ENCODE peak calls at places on chromosomes 1 and 21, in five cellular contexts. One of them, this sample, is unnamed. For H3K27me3, the result is how much of the 10 kb centered on the place peaks cover.

GRCh38 chr1:221392453-221392852 is 349.4 kb downstream of the DUSP10 start:
- DNase-seq in psoas muscle: peak
- DNase-seq in pancreas: no peak
- DNase-seq in breast epithelium: no peak
- DNase-seq in DND-41: no peak
- DNase-seq in this sample: peak

GRCh38 chr21:17414766-17415165 is 98.1 kb upstream of the CXADR start:
- DNase-seq in psoas muscle: no peak
- DNase-seq in pancreas: no peak
- DNase-seq in breast epithelium: no peak
- DNase-seq in DND-41: no peak
- DNase-seq in this sample: no peak

GRCh38 chr1:64393790-64394189 is 76.1 kb upstream of the CACHD1 start:
- DNase-seq in psoas muscle: no peak
- DNase-seq in pancreas: no peak
- DNase-seq in breast epithelium: no peak
- DNase-seq in DND-41: no peak
- DNase-seq in this sample: no peak

GRCh38 chr21:41621523-41621922 is 113.6 kb upstream of the TMPRSS2 start:
- DNase-seq in psoas muscle: peak
- DNase-seq in pancreas: no peak
- DNase-seq in breast epithelium: no peak
- DNase-seq in DND-41: no peak
- DNase-seq in this sample: no peak

GRCh38 chr1:169906938-169907337 is 13.2 kb upstream of the SCYL3 start:
- DNase-seq in psoas muscle: no peak
- DNase-seq in pancreas: no peak
- DNase-seq in breast epithelium: no peak
- DNase-seq in DND-41: no peak
- DNase-seq in this sample: peak

GRCh38 chr21:29571949-29572348 is 273.2 kb downstream of the BACH1 start:
- DNase-seq in psoas muscle: no peak
- DNase-seq in pancreas: no peak
- DNase-seq in breast epithelium: no peak
- DNase-seq in DND-41: no peak
- DNase-seq in this sample: no peak

GRCh38 chr1:157758018-157758417 is 18.9 kb downstream of the FCRL2 start:
- DNase-seq in psoas muscle: no peak
- DNase-seq in pancreas: no peak
- DNase-seq in breast epithelium: no peak
- DNase-seq in DND-41: no peak
- DNase-seq in this sample: no peak

GRCh38 chr1:80594013-80594412 is 1206.7 kb upstream of the ADGRL2 start:
- DNase-seq in psoas muscle: no peak
- DNase-seq in pancreas: no peak
- DNase-seq in breast epithelium: no peak
- DNase-seq in DND-41: no peak
- DNase-seq in this sample: no peak

GRCh38 chr21:29854795-29855194 is 85.0 kb downstream of the GRIK1 start:
- DNase-seq in psoas muscle: no peak
- DNase-seq in pancreas: no peak
- DNase-seq in breast epithelium: no peak
- DNase-seq in DND-41: no peak
- DNase-seq in this sample: no peak

GRCh38 chr1:203649551-203650011 is 22.9 kb downstream of the ATP2B4 start:
- DNase-seq in psoas muscle: no peak
- DNase-seq in pancreas: no peak
- DNase-seq in breast epithelium: no peak
- DNase-seq in DND-41: no peak
- DNase-seq in this sample: no peak

GRCh38 chr1:2200308-2200943 is 5.9 kb upstream of the FAAP20 start:
- DNase-seq in psoas muscle: no peak
- DNase-seq in pancreas: no peak
- DNase-seq in breast epithelium: no peak
- DNase-seq in DND-41: no peak
- DNase-seq in this sample: no peak

GRCh38 chr1:180155202-180155682 is 573 bp downstream of the QSOX1 start:
- DNase-seq in psoas muscle: peak
- DNase-seq in pancreas: peak
- DNase-seq in breast epithelium: no peak
- DNase-seq in DND-41: no peak
- DNase-seq in this sample: peak

GRCh38 chr1:228989176-228989575 is 253.9 kb downstream of the RHOU start:
- DNase-seq in psoas muscle: no peak
- DNase-seq in pancreas: no peak
- DNase-seq in breast epithelium: no peak
- DNase-seq in DND-41: no peak
- DNase-seq in this sample: peak

GRCh38 chr1:193537266-193538003 is 351.0 kb upstream of the B3GALT2 start:
- DNase-seq in psoas muscle: no peak
- DNase-seq in pancreas: no peak
- DNase-seq in breast epithelium: no peak
- DNase-seq in DND-41: no peak
- DNase-seq in this sample: no peak

GRCh38 chr1:214506972-214507431 is 44.4 kb downstream of the PTPN14 start:
- DNase-seq in psoas muscle: no peak
- DNase-seq in pancreas: no peak
- DNase-seq in breast epithelium: no peak
- DNase-seq in DND-41: no peak
- DNase-seq in this sample: no peak

GRCh38 chr1:92442351-92442750 is 44.4 kb downstream of the GFI1 start:
- DNase-seq in psoas muscle: no peak
- DNase-seq in pancreas: no peak
- DNase-seq in breast epithelium: no peak
- DNase-seq in DND-41: no peak
- DNase-seq in this sample: no peak

GRCh38 chr1:160416369-160416768 is 16.0 kb downstream of the VANGL2 start:
- DNase-seq in psoas muscle: no peak
- DNase-seq in pancreas: no peak
- DNase-seq in breast epithelium: no peak
- DNase-seq in DND-41: no peak
- DNase-seq in this sample: peak

DNA sequence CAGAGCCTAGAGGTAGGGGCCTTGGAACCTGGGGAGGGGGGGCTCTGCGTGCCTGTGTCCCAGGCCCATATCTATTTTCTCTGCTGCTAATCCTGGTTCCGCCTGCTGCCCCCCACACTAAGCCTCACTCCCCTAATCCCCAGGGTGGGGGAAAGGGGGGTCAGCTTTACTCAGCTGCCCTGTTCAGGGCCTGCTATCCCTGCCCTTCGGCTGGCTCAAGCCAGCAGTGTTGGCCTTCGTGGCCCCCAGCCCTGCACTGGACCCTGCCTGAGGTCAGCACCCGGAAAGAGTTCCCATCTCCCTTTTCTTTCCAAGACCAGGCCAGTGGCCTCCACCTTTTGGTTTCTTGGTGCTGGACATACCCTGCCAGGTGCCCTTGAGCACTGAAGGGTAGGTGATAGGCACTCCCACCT is 8.4 kb downstream of the ZBTB7B start:
- DNase-seq in psoas muscle: no peak
- DNase-seq in pancreas: no peak
- DNase-seq in breast epithelium: no peak
- DNase-seq in DND-41: no peak
- DNase-seq in this sample: peak
- H3K4me3 ChIP-seq in psoas muscle: no peak
- H3K4me3 ChIP-seq in pancreas: no peak
- H3K4me3 ChIP-seq in breast epithelium: no peak
- H3K4me3 ChIP-seq in DND-41: no peak
- H3K4me3 ChIP-seq in this sample: no peak

GRCh38 chr1:20494609-20495311 is 8.8 kb upstream of the CAMK2N1 start:
- DNase-seq in psoas muscle: no peak
- DNase-seq in pancreas: no peak
- DNase-seq in breast epithelium: no peak
- DNase-seq in DND-41: no peak
- DNase-seq in this sample: peak

GRCh38 chr1:20492751-20493150 is 6.7 kb upstream of the CAMK2N1 start:
- DNase-seq in psoas muscle: no peak
- DNase-seq in pancreas: no peak
- DNase-seq in breast epithelium: no peak
- DNase-seq in DND-41: no peak
- DNase-seq in this sample: no peak

GRCh38 chr1:20493839-20494608 is 8.0 kb upstream of the CAMK2N1 start:
- DNase-seq in psoas muscle: peak
- DNase-seq in pancreas: peak
- DNase-seq in breast epithelium: peak
- DNase-seq in DND-41: peak
- DNase-seq in this sample: peak

GRCh38 chr1:20491866-20492265 is 5.9 kb upstream of the CAMK2N1 start:
- DNase-seq in psoas muscle: no peak
- DNase-seq in pancreas: no peak
- DNase-seq in breast epithelium: no peak
- DNase-seq in DND-41: no peak
- DNase-seq in this sample: peak

GRCh38 chr1:20491178-20491577 is 5.2 kb upstream of the CAMK2N1 start:
- DNase-seq in psoas muscle: no peak
- DNase-seq in pancreas: no peak
- DNase-seq in breast epithelium: no peak
- DNase-seq in DND-41: no peak
- DNase-seq in this sample: peak
- H3K27me3 ChIP-seq in psoas muscle: under half
- H3K27me3 ChIP-seq in pancreas: under half
- H3K27me3 ChIP-seq in breast epithelium: under half
- H3K27me3 ChIP-seq in DND-41: under half
- H3K27me3 ChIP-seq in this sample: under half

GRCh38 chr1:86775395-86775794 is 71.0 kb downstream of the SH3GLB1 start:
- DNase-seq in psoas muscle: no peak
- DNase-seq in pancreas: no peak
- DNase-seq in breast epithelium: no peak
- DNase-seq in DND-41: no peak
- DNase-seq in this sample: no peak

GRCh38 chr1:86776108-86776507 is 71.7 kb downstream of the SH3GLB1 start:
- DNase-seq in psoas muscle: no peak
- DNase-seq in pancreas: no peak
- DNase-seq in breast epithelium: no peak
- DNase-seq in DND-41: no peak
- DNase-seq in this sample: no peak

GRCh38 chr1:86769065-86769464 is 64.7 kb downstream of the SH3GLB1 start:
- DNase-seq in psoas muscle: no peak
- DNase-seq in pancreas: no peak
- DNase-seq in breast epithelium: no peak
- DNase-seq in DND-41: no peak
- DNase-seq in this sample: no peak

GRCh38 chr1:86774305-86775304 is 70.2 kb downstream of the SH3GLB1 start:
- DNase-seq in psoas muscle: peak
- DNase-seq in pancreas: no peak
- DNase-seq in breast epithelium: no peak
- DNase-seq in DND-41: peak
- DNase-seq in this sample: peak

GRCh38 chr1:86773331-86774288 is 69.2 kb downstream of the SH3GLB1 start:
- DNase-seq in psoas muscle: no peak
- DNase-seq in pancreas: no peak
- DNase-seq in breast epithelium: no peak
- DNase-seq in DND-41: peak
- DNase-seq in this sample: peak
- H3K4me3 ChIP-seq in psoas muscle: peak
- H3K4me3 ChIP-seq in pancreas: no peak
- H3K4me3 ChIP-seq in breast epithelium: no peak
- H3K4me3 ChIP-seq in DND-41: no peak
- H3K4me3 ChIP-seq in this sample: peak

GRCh38 chr21:44907966-44908364 is 12.7 kb downstream of the ITGB2 start:
- DNase-seq in psoas muscle: no peak
- DNase-seq in pancreas: peak
- DNase-seq in breast epithelium: no peak
- DNase-seq in DND-41: no peak
- DNase-seq in this sample: peak
- H3K27me3 ChIP-seq in psoas muscle: under half
- H3K27me3 ChIP-seq in pancreas: under half
- H3K27me3 ChIP-seq in breast epithelium: under half
- H3K27me3 ChIP-seq in DND-41: under half
- H3K27me3 ChIP-seq in this sample: under half

DNA sequence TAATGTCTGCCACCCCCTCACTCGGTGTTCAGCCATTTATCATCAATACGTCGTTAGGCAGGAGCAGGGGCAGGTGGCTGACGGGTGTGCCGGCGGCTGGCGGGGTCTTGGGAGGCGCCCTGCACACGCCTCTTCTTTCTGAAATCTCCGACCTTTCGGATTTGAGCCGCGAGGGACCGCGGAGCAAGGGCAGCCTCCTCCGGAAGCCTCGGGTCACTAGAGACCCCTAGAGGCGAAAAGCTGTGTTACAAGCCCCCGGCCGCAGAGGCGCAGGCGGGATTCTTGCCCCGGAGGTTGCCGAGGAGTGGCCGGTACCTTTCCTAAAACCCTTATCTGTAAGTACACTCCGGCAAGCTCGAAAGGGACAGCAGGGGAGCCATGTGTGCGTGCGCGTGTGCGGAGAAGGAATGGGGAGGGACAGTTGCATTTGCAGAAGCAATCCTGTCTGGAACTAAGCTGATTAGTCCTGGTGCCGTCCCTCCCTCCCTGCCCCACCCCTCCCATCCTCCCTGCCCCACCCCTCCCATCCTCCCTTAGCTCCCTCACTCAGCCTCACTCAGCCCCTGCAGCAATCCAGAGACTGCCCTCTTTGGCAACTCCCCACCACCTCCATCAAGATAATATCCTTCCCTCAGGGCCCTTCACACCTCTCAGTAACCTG is 11.0 kb downstream of the BRINP2 start:
- DNase-seq in psoas muscle: peak
- DNase-seq in pancreas: peak
- DNase-seq in breast epithelium: no peak
- DNase-seq in DND-41: no peak
- DNase-seq in this sample: peak
- H3K4me3 ChIP-seq in psoas muscle: peak
- H3K4me3 ChIP-seq in pancreas: no peak
- H3K4me3 ChIP-seq in breast epithelium: no peak
- H3K4me3 ChIP-seq in DND-41: no peak
- H3K4me3 ChIP-seq in this sample: peak